ENCODE peak calls at places on chromosomes 16 and 17, in six cellular contexts. One of them, this sample, is unnamed. For H3K9me3 and H3K4me1, the result is how much of the 10 kb centered on the place peaks cover.

GRCh38 chr16:85197611-85198566 is 85.6 kb upstream of the CIBAR2 start:
- DNase-seq in body of pancreas: peak
- DNase-seq in heart left ventricle: no peak
- DNase-seq in CD8-positive, alpha-beta memory T cell: no peak
- DNase-seq in heart right ventricle: no peak
- DNase-seq in left ventricle myocardium inferior: no peak
- DNase-seq in this sample: no peak

GRCh38 chr17:77865716-77866115 is 92.8 kb upstream of the TNRC6C start:
- DNase-seq in body of pancreas: no peak
- DNase-seq in heart left ventricle: no peak
- DNase-seq in CD8-positive, alpha-beta memory T cell: no peak
- DNase-seq in heart right ventricle: no peak
- DNase-seq in left ventricle myocardium inferior: no peak
- DNase-seq in this sample: no peak

GRCh38 chr17:18182190-18182977 is 1.2 kb upstream of the ALKBH5 start:
- DNase-seq in body of pancreas: peak
- DNase-seq in heart left ventricle: peak
- DNase-seq in CD8-positive, alpha-beta memory T cell: peak
- DNase-seq in heart right ventricle: peak
- DNase-seq in left ventricle myocardium inferior: peak
- DNase-seq in this sample: peak

GRCh38 chr17:19719365-19720209 is 3.2 kb upstream of the SLC47A2 start:
- DNase-seq in body of pancreas: no peak
- DNase-seq in heart left ventricle: no peak
- DNase-seq in CD8-positive, alpha-beta memory T cell: no peak
- DNase-seq in heart right ventricle: no peak
- DNase-seq in left ventricle myocardium inferior: no peak
- DNase-seq in this sample: no peak

GRCh38 chr17:5919104-5919503 is 151.1 kb upstream of the WSCD1 start:
- DNase-seq in body of pancreas: no peak
- DNase-seq in heart left ventricle: no peak
- DNase-seq in CD8-positive, alpha-beta memory T cell: no peak
- DNase-seq in heart right ventricle: no peak
- DNase-seq in left ventricle myocardium inferior: no peak
- DNase-seq in this sample: no peak

GRCh38 chr17:78532922-78533640 is 44.1 kb downstream of the DNAH17 start:
- DNase-seq in body of pancreas: no peak
- DNase-seq in heart left ventricle: no peak
- DNase-seq in CD8-positive, alpha-beta memory T cell: no peak
- DNase-seq in heart right ventricle: no peak
- DNase-seq in left ventricle myocardium inferior: no peak
- DNase-seq in this sample: no peak

GRCh38 chr16:81917375-81917774 is 93.9 kb downstream of the SDR42E1 start:
- DNase-seq in body of pancreas: no peak
- DNase-seq in heart left ventricle: no peak
- DNase-seq in CD8-positive, alpha-beta memory T cell: no peak
- DNase-seq in heart right ventricle: no peak
- DNase-seq in left ventricle myocardium inferior: no peak
- DNase-seq in this sample: no peak

GRCh38 chr16:14502932-14503741 is 126.9 kb downstream of the PARN start:
- DNase-seq in body of pancreas: no peak
- DNase-seq in heart left ventricle: no peak
- DNase-seq in CD8-positive, alpha-beta memory T cell: no peak
- DNase-seq in heart right ventricle: no peak
- DNase-seq in left ventricle myocardium inferior: no peak
- DNase-seq in this sample: no peak

GRCh38 chr16:67156146-67156844 is 3.4 kb downstream of the TRADD start:
- DNase-seq in body of pancreas: no peak
- DNase-seq in heart left ventricle: no peak
- DNase-seq in CD8-positive, alpha-beta memory T cell: no peak
- DNase-seq in heart right ventricle: no peak
- DNase-seq in left ventricle myocardium inferior: no peak
- DNase-seq in this sample: no peak

GRCh38 chr16:83344014-83344413 is 463.8 kb upstream of the HSBP1 start:
- DNase-seq in body of pancreas: no peak
- DNase-seq in heart left ventricle: no peak
- DNase-seq in CD8-positive, alpha-beta memory T cell: no peak
- DNase-seq in heart right ventricle: no peak
- DNase-seq in left ventricle myocardium inferior: no peak
- DNase-seq in this sample: peak

GRCh38 chr17:49908782-49909714 is 59.9 kb upstream of the DLX4 start:
- DNase-seq in body of pancreas: no peak
- DNase-seq in heart left ventricle: no peak
- DNase-seq in CD8-positive, alpha-beta memory T cell: no peak
- DNase-seq in heart right ventricle: no peak
- DNase-seq in left ventricle myocardium inferior: no peak
- DNase-seq in this sample: no peak

GRCh38 chr16:50173318-50173717 is 20.2 kb downstream of the TENT4B start:
- DNase-seq in body of pancreas: no peak
- DNase-seq in heart left ventricle: no peak
- DNase-seq in CD8-positive, alpha-beta memory T cell: no peak
- DNase-seq in heart right ventricle: no peak
- DNase-seq in left ventricle myocardium inferior: no peak
- DNase-seq in this sample: no peak

GRCh38 chr17:17892009-17892408 is 55.2 kb upstream of the SREBF1 start:
- DNase-seq in body of pancreas: no peak
- DNase-seq in heart left ventricle: no peak
- DNase-seq in CD8-positive, alpha-beta memory T cell: no peak
- DNase-seq in heart right ventricle: no peak
- DNase-seq in left ventricle myocardium inferior: no peak
- DNase-seq in this sample: no peak

DNA sequence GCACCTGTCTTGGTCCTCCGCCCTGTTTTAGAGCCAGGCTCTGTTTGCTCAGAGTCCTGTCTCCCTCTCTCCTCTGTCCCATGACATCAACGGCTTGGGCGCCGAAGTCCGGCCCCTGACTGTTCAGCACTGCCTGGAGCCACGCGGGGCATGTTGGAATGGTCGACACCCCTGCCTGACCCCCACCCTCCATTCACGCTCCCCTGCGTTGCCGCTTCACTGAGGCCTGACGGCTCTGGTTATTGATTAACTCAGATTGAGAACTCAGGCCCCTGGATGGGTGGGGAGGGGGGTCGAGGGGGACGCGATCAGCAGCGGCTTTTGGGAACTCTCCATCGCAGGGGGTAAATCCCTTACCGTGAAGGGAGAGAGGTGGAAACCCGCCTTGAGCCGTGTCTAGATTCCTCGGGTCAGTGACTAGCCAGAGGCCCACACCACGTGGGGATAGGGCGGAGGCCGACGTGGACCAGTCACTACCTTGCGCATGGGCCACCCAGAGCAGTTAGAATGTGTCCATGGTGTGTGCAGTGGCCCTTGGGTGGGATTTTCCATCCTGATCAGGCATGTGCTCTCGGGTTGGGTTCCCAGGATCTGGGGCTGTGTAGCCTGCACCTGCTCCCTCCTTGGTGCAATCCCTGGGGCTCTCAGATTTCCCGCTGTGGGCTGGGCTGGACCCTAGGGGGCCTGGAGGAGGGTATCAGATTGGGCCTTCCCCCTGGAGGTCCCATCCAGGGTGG is 1.0 kb downstream of the SMTNL2 start:
- DNase-seq in body of pancreas: no peak
- DNase-seq in heart left ventricle: no peak
- DNase-seq in CD8-positive, alpha-beta memory T cell: no peak
- DNase-seq in heart right ventricle: no peak
- DNase-seq in left ventricle myocardium inferior: no peak
- DNase-seq in this sample: no peak
- H3K4me3 ChIP-seq in body of pancreas: no peak
- H3K4me3 ChIP-seq in heart left ventricle: peak
- H3K4me3 ChIP-seq in CD8-positive, alpha-beta memory T cell: no peak
- H3K4me3 ChIP-seq in heart right ventricle: peak
- H3K4me3 ChIP-seq in left ventricle myocardium inferior: peak
- H3K4me3 ChIP-seq in this sample: no peak

DNA sequence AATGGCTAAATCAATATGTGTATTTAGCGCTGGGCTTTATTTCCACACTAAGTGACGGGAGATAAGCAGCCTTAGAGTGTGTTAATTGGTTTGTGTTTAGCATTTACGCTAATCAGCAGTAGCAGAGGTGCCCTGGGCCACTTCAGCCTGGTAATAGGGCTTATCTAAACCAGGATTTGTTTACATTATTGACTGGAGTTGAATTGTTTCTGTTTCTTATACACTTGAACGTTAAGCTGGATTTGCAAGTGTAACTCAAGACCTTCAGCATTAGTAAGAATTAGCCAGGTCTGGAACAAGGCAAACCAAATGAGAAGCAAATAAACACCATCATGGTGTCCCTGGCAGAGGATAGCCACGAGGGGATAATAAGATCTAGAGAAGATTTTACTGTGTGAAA is 313.6 kb downstream of the HS3ST4 start:
- DNase-seq in body of pancreas: no peak
- DNase-seq in heart left ventricle: no peak
- DNase-seq in CD8-positive, alpha-beta memory T cell: no peak
- DNase-seq in heart right ventricle: no peak
- DNase-seq in left ventricle myocardium inferior: no peak
- DNase-seq in this sample: no peak
- H3K9me3 ChIP-seq in body of pancreas: under half
- H3K9me3 ChIP-seq in heart left ventricle: under half
- H3K9me3 ChIP-seq in CD8-positive, alpha-beta memory T cell: under half
- H3K9me3 ChIP-seq in heart right ventricle: under half
- H3K9me3 ChIP-seq in left ventricle myocardium inferior: under half
- H3K9me3 ChIP-seq in this sample: under half

DNA sequence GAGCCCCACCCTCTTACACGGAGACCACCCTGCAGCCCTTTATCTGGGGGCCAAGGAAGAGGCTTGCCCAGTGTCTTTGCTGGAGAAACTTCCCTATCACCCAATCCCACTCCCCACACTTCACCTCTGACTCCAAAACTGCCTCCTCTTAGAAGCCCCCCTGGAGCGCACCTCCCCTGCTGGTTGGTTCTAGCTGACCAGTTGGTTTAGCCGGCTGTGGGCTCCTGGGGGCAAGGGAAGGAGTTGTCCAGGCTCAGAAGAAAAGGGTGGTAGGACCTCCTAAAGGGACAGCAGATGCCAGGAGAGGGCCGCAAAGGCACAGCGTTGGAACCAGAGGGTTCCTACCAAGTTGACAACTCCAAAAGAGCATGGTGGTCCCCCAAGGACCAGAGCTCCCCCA is 2.0 kb downstream of the BCAR1 start:
- DNase-seq in body of pancreas: no peak
- DNase-seq in heart left ventricle: no peak
- DNase-seq in CD8-positive, alpha-beta memory T cell: no peak
- DNase-seq in heart right ventricle: no peak
- DNase-seq in left ventricle myocardium inferior: no peak
- DNase-seq in this sample: no peak
- H3K4me1 ChIP-seq in body of pancreas: half or more
- H3K4me1 ChIP-seq in heart left ventricle: half or more
- H3K4me1 ChIP-seq in CD8-positive, alpha-beta memory T cell: under half
- H3K4me1 ChIP-seq in heart right ventricle: half or more
- H3K4me1 ChIP-seq in left ventricle myocardium inferior: half or more
- H3K4me1 ChIP-seq in this sample: half or more

GRCh38 chr17:7997186-7997585 is 5.2 kb upstream of the GUCY2D start:
- DNase-seq in body of pancreas: peak
- DNase-seq in heart left ventricle: peak
- DNase-seq in CD8-positive, alpha-beta memory T cell: no peak
- DNase-seq in heart right ventricle: peak
- DNase-seq in left ventricle myocardium inferior: peak
- DNase-seq in this sample: no peak
- H3K4me3 ChIP-seq in body of pancreas: no peak
- H3K4me3 ChIP-seq in heart left ventricle: no peak
- H3K4me3 ChIP-seq in CD8-positive, alpha-beta memory T cell: no peak
- H3K4me3 ChIP-seq in heart right ventricle: no peak
- H3K4me3 ChIP-seq in left ventricle myocardium inferior: peak
- H3K4me3 ChIP-seq in this sample: no peak

GRCh38 chr17:69714659-69715058 is 300.2 kb downstream of the MAP2K6 start:
- DNase-seq in body of pancreas: no peak
- DNase-seq in heart left ventricle: no peak
- DNase-seq in CD8-positive, alpha-beta memory T cell: no peak
- DNase-seq in heart right ventricle: no peak
- DNase-seq in left ventricle myocardium inferior: no peak
- DNase-seq in this sample: no peak
- H3K9me3 ChIP-seq in body of pancreas: under half
- H3K9me3 ChIP-seq in heart left ventricle: under half
- H3K9me3 ChIP-seq in CD8-positive, alpha-beta memory T cell: under half
- H3K9me3 ChIP-seq in heart right ventricle: under half
- H3K9me3 ChIP-seq in left ventricle myocardium inferior: under half
- H3K9me3 ChIP-seq in this sample: under half

GRCh38 chr16:10892782-10893181 is 15.8 kb downstream of the CIITA start:
- DNase-seq in body of pancreas: no peak
- DNase-seq in heart left ventricle: no peak
- DNase-seq in CD8-positive, alpha-beta memory T cell: no peak
- DNase-seq in heart right ventricle: no peak
- DNase-seq in left ventricle myocardium inferior: no peak
- DNase-seq in this sample: no peak
- H3K4me1 ChIP-seq in body of pancreas: under half
- H3K4me1 ChIP-seq in heart left ventricle: under half
- H3K4me1 ChIP-seq in CD8-positive, alpha-beta memory T cell: under half
- H3K4me1 ChIP-seq in heart right ventricle: half or more
- H3K4me1 ChIP-seq in left ventricle myocardium inferior: under half
- H3K4me1 ChIP-seq in this sample: under half

GRCh38 chr16:58814348-58814801 is 80.3 kb upstream of the GOT2 start:
- DNase-seq in body of pancreas: peak
- DNase-seq in heart left ventricle: peak
- DNase-seq in CD8-positive, alpha-beta memory T cell: no peak
- DNase-seq in heart right ventricle: peak
- DNase-seq in left ventricle myocardium inferior: peak
- DNase-seq in this sample: peak
- H3K4me3 ChIP-seq in body of pancreas: no peak
- H3K4me3 ChIP-seq in heart left ventricle: peak
- H3K4me3 ChIP-seq in CD8-positive, alpha-beta memory T cell: no peak
- H3K4me3 ChIP-seq in heart right ventricle: peak
- H3K4me3 ChIP-seq in left ventricle myocardium inferior: peak
- H3K4me3 ChIP-seq in this sample: no peak

GRCh38 chr17:7560172-7561027 is 1.3 kb upstream of the SENP3 start:
- DNase-seq in body of pancreas: peak
- DNase-seq in heart left ventricle: peak
- DNase-seq in CD8-positive, alpha-beta memory T cell: peak
- DNase-seq in heart right ventricle: peak
- DNase-seq in left ventricle myocardium inferior: peak
- DNase-seq in this sample: peak
- H3K9me3 ChIP-seq in body of pancreas: under half
- H3K9me3 ChIP-seq in heart left ventricle: under half
- H3K9me3 ChIP-seq in CD8-positive, alpha-beta memory T cell: under half
- H3K9me3 ChIP-seq in heart right ventricle: under half
- H3K9me3 ChIP-seq in left ventricle myocardium inferior: under half
- H3K9me3 ChIP-seq in this sample: under half

GRCh38 chr17:29070308-29070707 is 27.4 kb downstream of the PIPOX start:
- DNase-seq in body of pancreas: no peak
- DNase-seq in heart left ventricle: no peak
- DNase-seq in CD8-positive, alpha-beta memory T cell: no peak
- DNase-seq in heart right ventricle: no peak
- DNase-seq in left ventricle myocardium inferior: no peak
- DNase-seq in this sample: no peak
- H3K4me1 ChIP-seq in body of pancreas: under half
- H3K4me1 ChIP-seq in heart left ventricle: under half
- H3K4me1 ChIP-seq in CD8-positive, alpha-beta memory T cell: under half
- H3K4me1 ChIP-seq in heart right ventricle: under half
- H3K4me1 ChIP-seq in left ventricle myocardium inferior: under half
- H3K4me1 ChIP-seq in this sample: under half